ENCODE peak calls at places on chromosomes 5 and 9, in nine cellular contexts. One of them, this sample, is unnamed.

GRCh38 chr9:14205463-14205862 is 108.5 kb downstream of the NFIB start:
- DNase-seq in HuH-7.5: no peak
- DNase-seq in fibroblast of the aortic adventitia: peak
- DNase-seq in amygdala: no peak
- DNase-seq in anterior cingulate cortex: no peak
- DNase-seq in kidney tubule cell: peak
- DNase-seq in fibroblast of mammary gland: peak
- DNase-seq in AG08395: peak
- DNase-seq in NCI-H2171: no peak
- DNase-seq in this sample: peak

GRCh38 chr5:11588803-11589202 is 315.4 kb downstream of the CTNND2 start:
- DNase-seq in HuH-7.5: no peak
- DNase-seq in fibroblast of the aortic adventitia: no peak
- DNase-seq in amygdala: peak
- DNase-seq in anterior cingulate cortex: peak
- DNase-seq in kidney tubule cell: no peak
- DNase-seq in fibroblast of mammary gland: no peak
- DNase-seq in AG08395: no peak
- DNase-seq in NCI-H2171: peak
- DNase-seq in this sample: peak

GRCh38 chr5:167699434-167699833 is 592.0 kb upstream of the WWC1 start:
- DNase-seq in HuH-7.5: no peak
- DNase-seq in fibroblast of the aortic adventitia: peak
- DNase-seq in amygdala: no peak
- DNase-seq in anterior cingulate cortex: no peak
- DNase-seq in kidney tubule cell: peak
- DNase-seq in fibroblast of mammary gland: peak
- DNase-seq in AG08395: peak
- DNase-seq in NCI-H2171: no peak
- DNase-seq in this sample: peak

GRCh38 chr9:15306068-15306756 is 804 bp downstream of the TTC39B start:
- DNase-seq in HuH-7.5: peak
- DNase-seq in fibroblast of the aortic adventitia: peak
- DNase-seq in amygdala: no peak
- DNase-seq in anterior cingulate cortex: peak
- DNase-seq in kidney tubule cell: peak
- DNase-seq in fibroblast of mammary gland: peak
- DNase-seq in AG08395: peak
- DNase-seq in NCI-H2171: no peak
- DNase-seq in this sample: peak

GRCh38 chr9:121999556-121999955 is 93.6 kb downstream of the TTLL11 start:
- DNase-seq in HuH-7.5: no peak
- DNase-seq in fibroblast of the aortic adventitia: no peak
- DNase-seq in amygdala: no peak
- DNase-seq in anterior cingulate cortex: no peak
- DNase-seq in kidney tubule cell: no peak
- DNase-seq in fibroblast of mammary gland: no peak
- DNase-seq in AG08395: no peak
- DNase-seq in NCI-H2171: no peak
- DNase-seq in this sample: no peak

GRCh38 chr5:132067941-132068808 is 5.4 kb upstream of the CSF2 start:
- DNase-seq in HuH-7.5: no peak
- DNase-seq in fibroblast of the aortic adventitia: no peak
- DNase-seq in amygdala: no peak
- DNase-seq in anterior cingulate cortex: no peak
- DNase-seq in kidney tubule cell: no peak
- DNase-seq in fibroblast of mammary gland: no peak
- DNase-seq in AG08395: no peak
- DNase-seq in NCI-H2171: no peak
- DNase-seq in this sample: no peak

GRCh38 chr5:113188454-113188853 is 211.9 kb downstream of the DCP2 start:
- DNase-seq in HuH-7.5: no peak
- DNase-seq in fibroblast of the aortic adventitia: no peak
- DNase-seq in amygdala: no peak
- DNase-seq in anterior cingulate cortex: no peak
- DNase-seq in kidney tubule cell: no peak
- DNase-seq in fibroblast of mammary gland: no peak
- DNase-seq in AG08395: no peak
- DNase-seq in NCI-H2171: no peak
- DNase-seq in this sample: no peak

GRCh38 chr9:18526686-18527085 is 52.7 kb downstream of the ADAMTSL1 start:
- DNase-seq in HuH-7.5: no peak
- DNase-seq in fibroblast of the aortic adventitia: no peak
- DNase-seq in amygdala: no peak
- DNase-seq in anterior cingulate cortex: no peak
- DNase-seq in kidney tubule cell: no peak
- DNase-seq in fibroblast of mammary gland: no peak
- DNase-seq in AG08395: no peak
- DNase-seq in NCI-H2171: no peak
- DNase-seq in this sample: no peak

GRCh38 chr5:154899107-154899816 is 38.7 kb downstream of the GEMIN5 start:
- DNase-seq in HuH-7.5: no peak
- DNase-seq in fibroblast of the aortic adventitia: peak
- DNase-seq in amygdala: no peak
- DNase-seq in anterior cingulate cortex: no peak
- DNase-seq in kidney tubule cell: no peak
- DNase-seq in fibroblast of mammary gland: peak
- DNase-seq in AG08395: peak
- DNase-seq in NCI-H2171: no peak
- DNase-seq in this sample: no peak

GRCh38 chr9:94018628-94019027 is 63.5 kb upstream of the BARX1 start:
- DNase-seq in HuH-7.5: no peak
- DNase-seq in fibroblast of the aortic adventitia: peak
- DNase-seq in amygdala: no peak
- DNase-seq in anterior cingulate cortex: no peak
- DNase-seq in kidney tubule cell: no peak
- DNase-seq in fibroblast of mammary gland: peak
- DNase-seq in AG08395: no peak
- DNase-seq in NCI-H2171: peak
- DNase-seq in this sample: no peak

GRCh38 chr9:106039151-106039935 is 345.0 kb downstream of the TMEM38B start:
- DNase-seq in HuH-7.5: no peak
- DNase-seq in fibroblast of the aortic adventitia: no peak
- DNase-seq in amygdala: no peak
- DNase-seq in anterior cingulate cortex: no peak
- DNase-seq in kidney tubule cell: peak
- DNase-seq in fibroblast of mammary gland: no peak
- DNase-seq in AG08395: no peak
- DNase-seq in NCI-H2171: no peak
- DNase-seq in this sample: no peak

GRCh38 chr5:134530375-134531077 is 5.1 kb downstream of the JADE2 start:
- DNase-seq in HuH-7.5: no peak
- DNase-seq in fibroblast of the aortic adventitia: no peak
- DNase-seq in amygdala: no peak
- DNase-seq in anterior cingulate cortex: peak
- DNase-seq in kidney tubule cell: no peak
- DNase-seq in fibroblast of mammary gland: no peak
- DNase-seq in AG08395: no peak
- DNase-seq in NCI-H2171: no peak
- DNase-seq in this sample: no peak

GRCh38 chr5:163789870-163790269 is 284.5 kb downstream of the MAT2B start:
- DNase-seq in HuH-7.5: no peak
- DNase-seq in fibroblast of the aortic adventitia: peak
- DNase-seq in amygdala: no peak
- DNase-seq in anterior cingulate cortex: no peak
- DNase-seq in kidney tubule cell: no peak
- DNase-seq in fibroblast of mammary gland: peak
- DNase-seq in AG08395: no peak
- DNase-seq in NCI-H2171: no peak
- DNase-seq in this sample: no peak

GRCh38 chr9:107222020-107222522 is 61.0 kb upstream of the RAD23B start:
- DNase-seq in HuH-7.5: no peak
- DNase-seq in fibroblast of the aortic adventitia: no peak
- DNase-seq in amygdala: no peak
- DNase-seq in anterior cingulate cortex: no peak
- DNase-seq in kidney tubule cell: peak
- DNase-seq in fibroblast of mammary gland: no peak
- DNase-seq in AG08395: no peak
- DNase-seq in NCI-H2171: no peak
- DNase-seq in this sample: peak

GRCh38 chr5:34031966-34032365 is 11.0 kb downstream of the C1QTNF3 start:
- DNase-seq in HuH-7.5: no peak
- DNase-seq in fibroblast of the aortic adventitia: no peak
- DNase-seq in amygdala: no peak
- DNase-seq in anterior cingulate cortex: no peak
- DNase-seq in kidney tubule cell: no peak
- DNase-seq in fibroblast of mammary gland: no peak
- DNase-seq in AG08395: no peak
- DNase-seq in NCI-H2171: no peak
- DNase-seq in this sample: no peak

GRCh38 chr5:14118551-14119320 is 24.4 kb upstream of the TRIO start:
- DNase-seq in HuH-7.5: no peak
- DNase-seq in fibroblast of the aortic adventitia: no peak
- DNase-seq in amygdala: peak
- DNase-seq in anterior cingulate cortex: peak
- DNase-seq in kidney tubule cell: no peak
- DNase-seq in fibroblast of mammary gland: no peak
- DNase-seq in AG08395: no peak
- DNase-seq in NCI-H2171: no peak
- DNase-seq in this sample: no peak

GRCh38 chr9:136444102-136444501 is 4.5 kb upstream of the INPP5E start:
- DNase-seq in HuH-7.5: no peak
- DNase-seq in fibroblast of the aortic adventitia: no peak
- DNase-seq in amygdala: no peak
- DNase-seq in anterior cingulate cortex: no peak
- DNase-seq in kidney tubule cell: no peak
- DNase-seq in fibroblast of mammary gland: no peak
- DNase-seq in AG08395: no peak
- DNase-seq in NCI-H2171: no peak
- DNase-seq in this sample: no peak

GRCh38 chr5:123209163-123210013 is 120.3 kb downstream of the PRDM6 start:
- DNase-seq in HuH-7.5: no peak
- DNase-seq in fibroblast of the aortic adventitia: peak
- DNase-seq in amygdala: no peak
- DNase-seq in anterior cingulate cortex: no peak
- DNase-seq in kidney tubule cell: peak
- DNase-seq in fibroblast of mammary gland: peak
- DNase-seq in AG08395: peak
- DNase-seq in NCI-H2171: no peak
- DNase-seq in this sample: peak

GRCh38 chr9:132537352-132537751 is 45.1 kb upstream of the BARHL1 start:
- DNase-seq in HuH-7.5: no peak
- DNase-seq in fibroblast of the aortic adventitia: no peak
- DNase-seq in amygdala: no peak
- DNase-seq in anterior cingulate cortex: no peak
- DNase-seq in kidney tubule cell: no peak
- DNase-seq in fibroblast of mammary gland: no peak
- DNase-seq in AG08395: no peak
- DNase-seq in NCI-H2171: no peak
- DNase-seq in this sample: no peak

GRCh38 chr5:172740483-172741205 is 30.4 kb downstream of the DUSP1 start:
- DNase-seq in HuH-7.5: no peak
- DNase-seq in fibroblast of the aortic adventitia: peak
- DNase-seq in amygdala: no peak
- DNase-seq in anterior cingulate cortex: no peak
- DNase-seq in kidney tubule cell: peak
- DNase-seq in fibroblast of mammary gland: peak
- DNase-seq in AG08395: peak
- DNase-seq in NCI-H2171: no peak
- DNase-seq in this sample: peak

This sample was measured in Daoy.